ENCODE peak calls at places on chromosomes 12 and 14, in eight cellular contexts. M, N, E, S, C, V, K and T are unnamed samples.

GRCh38 chr14:73634333-73634833 is 10.4 kb upstream of the DNAL1 start:
- DNase-seq in M (no peak), N (peak; percentile 38), E (peak; percentile 62), S (no peak), C (no peak), V (peak; percentile 7), K (no peak), T (no peak)

GRCh38 chr12:12028668-12029402 is 41.9 kb upstream of the BCL2L14 start:
- DNase-seq in M (no peak), N (no peak), E (no peak), S (no peak), C (no peak), V (no peak), K (no peak), T (no peak)

GRCh38 chr14:75277000-75277795 is 1.4 kb upstream of the FOS start:
- DNase-seq in M (peak; percentile 96), N (peak; percentile 91), E (peak; percentile 89), S (peak; percentile 89), C (peak; percentile 91), V (peak; percentile 83), K (no peak), T (peak; percentile 99)

GRCh38 chr12:44873898-44874297 is 2.2 kb downstream of the NELL2 start:
- DNase-seq in M (no peak), N (no peak), E (no peak), S (peak; percentile 18), C (no peak), V (no peak), K (no peak), T (no peak)

GRCh38 chr12:90896164-90896563 is 58.8 kb downstream of the CCER1 start:
- DNase-seq in M (no peak), N (no peak), E (no peak), S (peak; percentile 56), C (peak; percentile 63), V (no peak), K (no peak), T (no peak)

GRCh38 chr12:54352891-54353874 is 11.1 kb downstream of the GPR84 start:
- DNase-seq in M (no peak), N (no peak), E (peak; percentile 88), S (peak; percentile 71), C (no peak), V (no peak), K (no peak), T (no peak)

GRCh38 chr12:109385339-109386078 is 37.8 kb downstream of the MYO1H start:
- DNase-seq in M (peak; percentile 48), N (no peak), E (no peak), S (peak; percentile 69), C (peak; percentile 11), V (no peak), K (peak; percentile 43), T (no peak)

GRCh38 chr14:72049462-72049861 is 117.2 kb downstream of the RGS6 start:
- DNase-seq in M (no peak), N (no peak), E (no peak), S (no peak), C (no peak), V (no peak), K (no peak), T (no peak)

GRCh38 chr12:17928708-17929366 is 161.2 kb downstream of the RERGL start:
- DNase-seq in M (no peak), N (no peak), E (no peak), S (peak; percentile 3), C (peak; percentile 75), V (no peak), K (peak; percentile 36), T (no peak)

DNA sequence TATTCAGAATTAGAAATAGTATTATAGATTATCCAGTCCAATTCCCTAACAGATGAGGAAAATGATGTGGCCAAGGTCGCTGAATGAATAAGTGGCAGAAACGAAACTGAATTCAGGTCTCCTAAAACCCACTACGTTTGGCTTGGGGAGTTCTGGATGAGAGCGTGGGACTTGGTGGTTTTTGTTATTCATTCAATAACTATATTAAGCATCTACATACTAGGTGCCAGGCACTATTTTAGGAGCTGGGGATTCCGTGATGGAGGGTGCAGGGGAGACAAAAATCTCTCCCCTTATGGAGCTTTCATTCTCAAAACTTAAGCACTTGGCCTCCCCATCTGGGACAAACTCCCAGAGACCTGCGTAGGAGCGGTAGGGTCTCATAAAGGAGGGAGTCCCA is 785 bp upstream of the CCDC184 start:
- DNase-seq in M (no peak), N (no peak), E (no peak), S (no peak), C (no peak), V (no peak), K (no peak), T (no peak)
- H3K27ac ChIP-seq in M (no peak overlapping the region), N (peak overlapping the region; percentile 74), E (no peak overlapping the region), S (no peak overlapping the region), C (no peak overlapping the region), V (peak overlapping the region; percentile 17), K (no peak overlapping the region), T (no peak overlapping the region)

GRCh38 chr14:64997108-64997794 is 10.6 kb downstream of the FNTB start:
- DNase-seq in M (no peak), N (no peak), E (no peak), S (no peak), C (no peak), V (no peak), K (peak; percentile 69), T (no peak)
- H3K27ac ChIP-seq in M (no peak overlapping the region), N (no peak overlapping the region), E (no peak overlapping the region), S (no peak overlapping the region), C (no peak overlapping the region), V (no peak overlapping the region), K (peak overlapping the region; percentile 73), T (no peak overlapping the region)

DNA sequence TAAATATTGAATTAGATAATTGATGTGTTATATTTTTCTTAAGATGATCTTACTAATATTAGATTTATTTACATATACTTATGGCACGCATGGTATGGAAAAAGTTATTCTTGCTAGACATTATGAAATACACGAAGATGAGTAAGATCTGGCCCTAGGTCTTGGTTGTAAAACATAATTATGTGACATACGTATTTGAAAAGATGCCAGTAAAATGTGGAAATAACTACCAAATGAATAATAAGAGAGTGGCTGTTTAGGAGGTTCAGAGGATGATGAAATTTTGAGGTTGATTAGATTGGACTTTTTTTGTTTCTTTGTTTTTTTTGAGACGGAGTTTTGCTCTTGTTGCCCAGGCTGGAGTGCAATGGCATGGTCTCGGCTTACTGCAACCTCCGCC is 41.4 kb downstream of the FANCM start:
- DNase-seq in M (no peak), N (no peak), E (no peak), S (peak; percentile 97), C (peak; percentile 12), V (no peak), K (peak; percentile 26), T (no peak)
- H3K27ac ChIP-seq in M (no peak overlapping the region), N (no peak overlapping the region), E (no peak overlapping the region), S (peak overlapping the region; percentile 57), C (peak overlapping the region; percentile 51), V (no peak overlapping the region), K (peak overlapping the region; percentile 74), T (no peak overlapping the region)

GRCh38 chr12:120647375-120647755 is 6.9 kb downstream of the CABP1 start:
- DNase-seq in M (no peak), N (no peak), E (no peak), S (no peak), C (no peak), V (no peak), K (no peak), T (no peak)
- H3K27ac ChIP-seq in M (no peak overlapping the region), N (no peak overlapping the region), E (no peak overlapping the region), S (no peak overlapping the region), C (no peak overlapping the region), V (no peak overlapping the region), K (no peak overlapping the region), T (no peak overlapping the region)